ENCODE peak calls at places on chromosome 2, in four cellular contexts. X, I, W and G are unnamed samples.
A peak's percentile ranks its signal among the peaks of the same experiment; 100 is the strongest.

GRCh38 chr2:62254424-62255266 is 58.7 kb downstream of the B3GNT2 start:
- DNase-seq in I (no peak), X (no peak), W (no peak), G (no peak)

GRCh38 chr2:33430856-33431255 is 45.6 kb upstream of the RASGRP3 start:
- DNase-seq in W (no peak), X (no peak), I (no peak), G (no peak)

GRCh38 chr2:172299741-172300140 is 127.6 kb upstream of the ITGA6 start:
- DNase-seq in I (no peak), W (no peak), X (no peak), G (no peak)

GRCh38 chr2:43274055-43274454 is 47.6 kb upstream of the ZFP36L2 start:
- DNase-seq in I (no peak), W (no peak), X (no peak), G (no peak)

GRCh38 chr2:11532434-11533055 is 1.3 kb upstream of the GREB1 start:
- DNase-seq in X (no peak), W (no peak), I (no peak), G (no peak)

GRCh38 chr2:138490673-138491494 is 10.7 kb upstream of the SPOPL start:
- DNase-seq in X (no peak), I (peak; percentile 90), W (no peak), G (no peak)

GRCh38 chr2:38464971-38465788 is 88.1 kb upstream of the ATL2 start:
- DNase-seq in W (no peak), I (no peak), X (no peak), G (no peak)

GRCh38 chr2:3666613-3666975 is 8.6 kb downstream of the ALLC start:
- DNase-seq in W (no peak), I (no peak), X (no peak), G (no peak)

GRCh38 chr2:18596993-18597392 is 7.6 kb upstream of the NT5C1B start:
- DNase-seq in W (no peak), X (no peak), I (no peak), G (no peak)

GRCh38 chr2:232588680-232589585 is 38.4 kb downstream of the EIF4E2 start:
- DNase-seq in X (peak; percentile 5), I (no peak), W (no peak), G (no peak)

GRCh38 chr2:215435809-215436704 is at the start of gene FN1:
- DNase-seq in W (no peak), I (peak; percentile 91), X (peak; percentile 72), G (peak; percentile 80)

GRCh38 chr2:110740747-110741349 is 8.5 kb downstream of the ACOXL start:
- DNase-seq in I (no peak), W (no peak), X (no peak), G (no peak)

GRCh38 chr2:8125741-8126691 is 555.8 kb upstream of the ID2 start:
- DNase-seq in W (no peak), I (peak; percentile 100), X (no peak), G (no peak)

GRCh38 chr2:187466129-187466792 is 18.2 kb upstream of the CALCRL start:
- DNase-seq in X (no peak), W (no peak), I (no peak), G (no peak)

GRCh38 chr2:182066439-182067061 is 80.9 kb downstream of the PPP1R1C start:
- DNase-seq in W (no peak), I (no peak), X (no peak), G (no peak)

GRCh38 chr2:207768168-207768890 is 1.4 kb downstream of the FZD5 start:
- DNase-seq in W (no peak), X (no peak), I (peak; percentile 38), G (peak; percentile 33)

GRCh38 chr2:221563601-221564000 is 8.5 kb downstream of the EPHA4 start:
- DNase-seq in X (no peak), I (no peak), W (no peak), G (no peak)

GRCh38 chr2:237540823-237541222 is 25.6 kb upstream of the PRLH start:
- DNase-seq in X (peak; percentile 7), W (no peak), I (no peak), G (no peak)

GRCh38 chr2:101114815-101115214 is 36.4 kb downstream of the TBC1D8 start:
- DNase-seq in X (no peak), I (no peak), W (no peak), G (no peak)
- TF ChIP-seq FOXK2 in X (no peak), I (no peak), W (no peak), G (no peak)

GRCh38 chr2:224325941-224326340 is 76.0 kb downstream of the FAM124B start:
- DNase-seq in I (no peak), W (no peak), X (no peak), G (no peak)
- TF ChIP-seq FOXK2 in I (no peak), W (no peak), X (no peak), G (no peak)

DNA sequence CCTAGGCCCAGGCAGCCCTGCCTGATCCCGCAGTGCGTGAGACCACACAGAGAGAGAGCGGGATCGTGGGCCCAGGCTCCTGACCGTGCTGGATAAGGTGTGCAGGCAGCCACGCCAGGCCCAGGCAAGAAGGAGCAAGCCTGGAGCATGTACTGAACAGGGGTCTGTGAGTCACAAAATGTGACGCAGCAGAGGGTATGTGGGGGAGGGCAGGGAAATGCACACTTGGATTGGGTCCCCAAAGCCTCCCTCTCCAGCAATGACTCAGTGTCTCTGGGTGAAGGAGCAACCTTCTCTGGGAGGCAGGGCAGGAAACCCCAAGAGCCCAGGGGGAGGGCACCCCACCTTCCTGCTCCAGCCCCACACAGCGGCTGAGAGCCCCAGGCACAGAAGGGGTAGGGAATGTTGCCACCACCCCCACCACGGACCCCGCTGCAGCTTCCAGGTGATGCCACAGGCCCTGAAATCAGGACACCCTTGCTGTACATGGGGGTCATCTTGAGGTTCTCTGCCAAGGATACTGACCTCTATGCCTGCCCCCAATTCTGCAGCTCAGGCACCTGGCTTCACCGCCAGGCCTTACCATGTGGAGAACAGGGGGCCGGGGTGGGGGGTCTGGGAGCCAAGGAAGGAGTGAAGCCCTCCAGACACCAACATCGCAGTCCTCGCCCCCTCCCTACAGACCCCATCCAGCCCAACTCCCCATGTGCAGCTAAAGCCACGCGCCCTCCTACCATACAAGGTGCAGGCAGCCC is 1.3 kb upstream of the GPC1 start:
- DNase-seq in I (no peak), X (peak; percentile 53), W (no peak), G (no peak)
- TF ChIP-seq FOXK2 in I (no peak), X (no peak), W (no peak), G (no peak)

GRCh38 chr2:55840460-55840859 is 83.1 kb downstream of the EFEMP1 start:
- DNase-seq in I (no peak), W (no peak), X (no peak), G (no peak)

GRCh38 chr2:55838653-55839052 is 84.9 kb downstream of the EFEMP1 start:
- DNase-seq in I (no peak), X (no peak), W (no peak), G (no peak)

GRCh38 chr2:55837073-55837472 is 86.5 kb downstream of the EFEMP1 start:
- DNase-seq in X (peak; percentile 23), I (peak; percentile 73), W (no peak), G (no peak)

GRCh38 chr2:55842009-55842408 is 81.6 kb downstream of the EFEMP1 start:
- DNase-seq in X (no peak), I (no peak), W (no peak), G (no peak)

GRCh38 chr2:55839182-55839819 is 84.3 kb downstream of the EFEMP1 start:
- DNase-seq in I (peak; percentile 91), X (no peak), W (no peak), G (no peak)
- TF ChIP-seq FOXK2 in I (no peak), X (no peak), W (no peak), G (no peak)

GRCh38 chr2:25614711-25615110 is 58.7 kb downstream of the DTNB start:
- DNase-seq in W (no peak), I (no peak), X (no peak), G (no peak)

GRCh38 chr2:25617948-25618646 is 55.3 kb downstream of the DTNB start:
- DNase-seq in X (no peak), I (peak; percentile 10), W (no peak), G (no peak)

GRCh38 chr2:25618676-25619075 is 54.7 kb downstream of the DTNB start:
- DNase-seq in X (no peak), W (no peak), I (peak; percentile 84), G (no peak)

GRCh38 chr2:25615395-25615794 is 58.0 kb downstream of the DTNB start:
- DNase-seq in X (no peak), I (peak; percentile 41), W (no peak), G (no peak)

GRCh38 chr2:25615920-25616319 is 57.5 kb downstream of the DTNB start:
- DNase-seq in I (no peak), X (no peak), W (no peak), G (no peak)
- TF ChIP-seq FOXK2 in I (no peak), X (no peak), W (no peak), G (no peak)